ENCODE peak calls at places on chromosomes 6 and 20, in five cellular contexts. U is CD8-positive, alpha-beta T cell; T is IMR-90; I is RWPE1; K is heart right ventricle. J is an unnamed sample.

GRCh38 chr6:114260810-114261209 is 82.0 kb downstream of the HS3ST5 start:
- DNase-seq in U (no peak), T (no peak), I (no peak), K (no peak), J (no peak)

GRCh38 chr20:35695978-35696377 is 3.2 kb downstream of the NFS1 start:
- DNase-seq in U (no peak), T (no peak), I (no peak), K (no peak), J (no peak)

GRCh38 chr6:163180874-163181541 is 233.5 kb upstream of the QKI start:
- DNase-seq in U (no peak), T (no peak), I (peak; percentile 36), K (peak; percentile 82), J (peak; percentile 76)

GRCh38 chr20:3800256-3800877 is 4.3 kb downstream of the CDC25B start:
- DNase-seq in U (no peak), T (no peak), I (no peak), K (no peak), J (no peak)

GRCh38 chr6:133435065-133435728 is 194.0 kb downstream of the EYA4 start:
- DNase-seq in U (no peak), T (no peak), I (no peak), K (no peak), J (no peak)

GRCh38 chr20:56762829-56763228 is 133.7 kb downstream of the TFAP2C start:
- DNase-seq in U (no peak), T (no peak), I (no peak), K (no peak), J (no peak)

GRCh38 chr20:3045042-3045815 is 623 bp upstream of the MRPS26 start:
- DNase-seq in U (peak; percentile 35), T (peak; percentile 86), I (peak; percentile 68), K (no peak), J (no peak)

GRCh38 chr6:15264902-15265761 is 19.3 kb downstream of the JARID2 start:
- DNase-seq in U (no peak), T (peak; percentile 79), I (no peak), K (no peak), J (no peak)

GRCh38 chr6:154292855-154293519 is 63.6 kb downstream of the IPCEF1 start:
- DNase-seq in U (no peak), T (peak; percentile 92), I (peak; percentile 49), K (no peak), J (no peak)

GRCh38 chr6:2132416-2132815 is 113.0 kb downstream of the GMDS start:
- DNase-seq in U (no peak), T (peak; percentile 12), I (peak; percentile 14), K (no peak), J (no peak)

GRCh38 chr6:142941018-142941417 is 4.0 kb downstream of the HIVEP2 start:
- DNase-seq in U (no peak), T (no peak), I (no peak), K (no peak), J (no peak)

GRCh38 chr6:44829811-44830210 is 442.3 kb downstream of the CDC5L start:
- DNase-seq in U (no peak), T (no peak), I (no peak), K (no peak), J (no peak)

GRCh38 chr6:4028051-4028450 is 50.9 kb downstream of the FAM217A start:
- DNase-seq in U (no peak), T (no peak), I (no peak), K (no peak), J (no peak)

GRCh38 chr20:13995841-13996240 is 525 bp downstream of the MACROD2 start:
- DNase-seq in U (no peak), T (no peak), I (peak; percentile 36), K (peak; percentile 24), J (peak; percentile 34)

GRCh38 chr20:18511566-18511965 is 3.8 kb downstream of the SEC23B start:
- DNase-seq in U (no peak), T (no peak), I (no peak), K (no peak), J (no peak)

GRCh38 chr20:2814587-2815051 is at the start of gene C20orf141:
- DNase-seq in U (no peak), T (peak; percentile 99), I (peak; percentile 93), K (no peak), J (no peak)

GRCh38 chr6:13044390-13044789 is 283.9 kb downstream of the TBC1D7 start:
- DNase-seq in U (no peak), T (no peak), I (peak; percentile 59), K (no peak), J (no peak)

GRCh38 chr6:39876111-39876510 is 58.2 kb downstream of the MOCS1 start:
- DNase-seq in U (no peak), T (peak; percentile 26), I (no peak), K (no peak), J (no peak)

GRCh38 chr6:76681781-76682180 is 609.3 kb upstream of the IMPG1 start:
- DNase-seq in U (no peak), T (no peak), I (no peak), K (no peak), J (no peak)

GRCh38 chr6:25971187-25971811 is 8.7 kb downstream of the TRIM38 start:
- DNase-seq in U (no peak), T (peak; percentile 92), I (peak; percentile 34), K (no peak), J (peak; percentile 40)

GRCh38 chr6:53896237-53896636 is 101.4 kb downstream of the LRRC1 start:
- DNase-seq in U (no peak), T (peak; percentile 18), I (peak; percentile 5), K (no peak), J (no peak)

GRCh38 chr20:36861875-36862801 is 13.8 kb upstream of the TLDC2 start:
- DNase-seq in U (no peak), T (peak; percentile 83), I (peak; percentile 100), K (peak; percentile 82), J (peak; percentile 70)

GRCh38 chr6:142531727-142532126 is 229.9 kb downstream of the ADGRG6 start:
- DNase-seq in U (no peak), T (no peak), I (no peak), K (no peak), J (no peak)

GRCh38 chr6:13865132-13865531 is 50.8 kb upstream of the MCUR1 start:
- DNase-seq in U (no peak), T (no peak), I (no peak), K (no peak), J (no peak)

GRCh38 chr6:30480536-30481156 is 8.7 kb upstream of the HLA-E start:
- DNase-seq in U (peak; percentile 60), T (no peak), I (no peak), K (no peak), J (no peak)

GRCh38 chr6:30840084-30840921 is 44.0 kb upstream of the DDR1 start:
- DNase-seq in U (no peak), T (no peak), I (no peak), K (no peak), J (no peak)

GRCh38 chr6:163630575-163630974 is 216.1 kb downstream of the QKI start:
- DNase-seq in U (no peak), T (no peak), I (no peak), K (no peak), J (no peak)

GRCh38 chr6:27771240-27771639 is 141.0 kb downstream of the OR2B2 start:
- DNase-seq in U (no peak), T (no peak), I (no peak), K (no peak), J (no peak)
- H3K27ac ChIP-seq in U (no peak overlapping the region), T (no peak overlapping the region), I (no peak overlapping the region), K (no peak overlapping the region), J (no peak overlapping the region)

DNA sequence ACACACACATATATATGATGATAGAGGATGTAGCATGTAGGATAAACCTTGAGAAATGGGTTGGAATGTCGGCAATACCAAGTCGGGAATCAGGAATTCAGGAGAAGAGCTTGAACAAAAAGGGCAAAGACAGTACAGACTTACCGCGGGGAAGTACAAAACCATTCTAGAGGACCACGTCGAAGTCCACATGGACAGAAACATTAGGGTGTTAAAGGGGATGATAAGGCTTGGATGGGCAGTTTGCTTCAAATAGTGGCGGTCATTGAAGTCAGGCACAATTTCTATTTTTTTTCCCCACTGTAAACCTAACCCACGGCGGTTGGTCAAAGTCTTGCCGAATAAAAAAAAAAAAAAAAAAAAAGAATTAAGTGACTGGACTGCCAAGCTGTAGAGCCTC is 766 bp upstream of the NUS1 start:
- DNase-seq in U (no peak), T (no peak), I (no peak), K (no peak), J (no peak)
- H3K27ac ChIP-seq in U (peak overlapping the region; percentile 53), T (no peak overlapping the region), I (no peak overlapping the region), K (no peak overlapping the region), J (peak overlapping the region; percentile 11)

GRCh38 chr20:330233-331149 is 5.1 kb downstream of the SOX12 start:
- DNase-seq in U (peak; percentile 66), T (peak; percentile 66), I (peak; percentile 68), K (no peak), J (peak; percentile 55)
- H3K27ac ChIP-seq in U (no peak overlapping the region), T (no peak overlapping the region), I (peak overlapping the region; percentile 96), K (no peak overlapping the region), J (no peak overlapping the region)

GRCh38 chr6:112936476-112936875 is 589.3 kb downstream of the RFPL4B start:
- DNase-seq in U (no peak), T (peak; percentile 72), I (no peak), K (no peak), J (no peak)
- H3K27ac ChIP-seq in U (no peak overlapping the region), T (no peak overlapping the region), I (no peak overlapping the region), K (no peak overlapping the region), J (no peak overlapping the region)

GRCh38 chr6:129513471-129513870 is 196.5 kb downstream of the ARHGAP18 start:
- DNase-seq in U (no peak), T (peak; percentile 72), I (no peak), K (no peak), J (no peak)
- H3K27ac ChIP-seq in U (no peak overlapping the region), T (no peak overlapping the region), I (no peak overlapping the region), K (no peak overlapping the region), J (no peak overlapping the region)

GRCh38 chr20:46959081-46959692 is 64.5 kb downstream of the EYA2 start:
- DNase-seq in U (no peak), T (peak; percentile 99), I (peak; percentile 95), K (no peak), J (no peak)
- H3K27ac ChIP-seq in U (no peak overlapping the region), T (peak overlapping the region; percentile 52), I (peak overlapping the region; percentile 37), K (no peak overlapping the region), J (no peak overlapping the region)

GRCh38 chr6:52491203-52492069 is 71.3 kb downstream of the EFHC1 start:
- DNase-seq in U (no peak), T (peak; percentile 57), I (no peak), K (no peak), J (no peak)
- H3K27ac ChIP-seq in U (no peak overlapping the region), T (no peak overlapping the region), I (no peak overlapping the region), K (no peak overlapping the region), J (peak overlapping the region; percentile 65)

DNA sequence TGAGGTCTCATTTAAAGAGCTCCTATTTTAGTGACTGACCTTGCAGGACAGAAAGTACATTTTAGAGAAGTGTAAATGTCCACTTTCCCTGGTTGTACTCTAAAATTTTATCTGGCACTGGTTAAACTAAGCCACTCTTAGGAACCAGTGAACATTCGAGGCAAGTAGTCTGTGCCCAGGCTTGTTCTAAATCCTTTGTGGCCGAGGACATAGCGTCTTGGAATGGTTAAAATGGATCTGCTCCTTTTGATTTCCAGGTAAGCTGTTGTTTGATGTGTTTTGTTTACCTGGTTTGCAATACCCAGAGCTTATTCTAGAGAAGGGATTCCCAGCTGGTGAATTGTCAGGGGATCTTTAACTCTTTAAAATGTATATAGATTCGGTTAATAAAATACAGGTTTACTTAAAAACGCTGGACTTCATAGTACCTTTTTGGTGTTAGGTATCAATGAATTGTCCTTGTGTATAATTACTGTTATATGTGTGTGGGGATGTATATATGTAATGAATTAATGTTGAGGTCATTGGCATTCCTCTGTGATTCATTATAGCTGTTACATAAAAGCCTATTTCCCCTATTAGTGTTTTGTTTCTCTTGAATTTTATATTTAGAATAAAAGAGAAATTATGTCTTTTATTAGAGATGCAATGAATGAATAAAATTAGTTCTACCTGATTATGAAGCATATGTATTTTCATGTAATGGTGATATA is 15.8 kb downstream of the SNX9 start:
- DNase-seq in U (no peak), T (no peak), I (no peak), K (no peak), J (no peak)
- H3K27ac ChIP-seq in U (no peak overlapping the region), T (no peak overlapping the region), I (no peak overlapping the region), K (no peak overlapping the region), J (no peak overlapping the region)

J was measured in lung.